ENCODE peak calls at places on chromosomes 3 and 15, in five cellular contexts. L is HCT116, B is H1, W is Panc1, E is GM12878. I is an unnamed sample.

GRCh38 chr3:188489639-188490405 is 335.9 kb downstream of the LPP start:
- DNase-seq in W (no peak), E (no peak), B (no peak), L (no peak), I (no peak)

GRCh38 chr15:35444557-35445204 is 101.3 kb downstream of the DPH6 start:
- DNase-seq in B (no peak), L (peak; percentile 39), E (peak; percentile 11), W (peak; percentile 32), I (peak; percentile 56)

GRCh38 chr3:170584585-170585007 is 1.3 kb downstream of the SLC7A14 start:
- DNase-seq in E (no peak), L (no peak), W (no peak), B (peak; percentile 96), I (peak; percentile 42)

GRCh38 chr3:185716436-185717090 is 108.3 kb downstream of the IGF2BP2 start:
- DNase-seq in W (no peak), L (no peak), E (no peak), B (no peak), I (no peak)

GRCh38 chr3:186902154-186902553 is 28.2 kb upstream of the ST6GAL1 start:
- DNase-seq in E (no peak), B (no peak), L (no peak), W (no peak), I (no peak)

GRCh38 chr15:31108836-31109235 is 7.3 kb upstream of the TRPM1 start:
- DNase-seq in W (no peak), E (no peak), L (no peak), B (no peak), I (no peak)

GRCh38 chr15:31474059-31474868 is 147.6 kb downstream of the KLF13 start:
- DNase-seq in L (no peak), B (no peak), E (no peak), W (no peak), I (no peak)

GRCh38 chr3:27628029-27628750 is 93.9 kb downstream of the EOMES start:
- DNase-seq in W (no peak), B (no peak), E (no peak), L (no peak), I (no peak)

GRCh38 chr3:30511524-30512278 is 94.7 kb upstream of the TGFBR2 start:
- DNase-seq in W (no peak), B (no peak), L (no peak), E (no peak), I (no peak)

GRCh38 chr15:58361291-58361759 is 70.5 kb upstream of the LIPC start:
- DNase-seq in W (no peak), E (no peak), B (no peak), L (no peak), I (no peak)

GRCh38 chr15:78306176-78306774 is 6.9 kb upstream of the SKIC8 start:
- DNase-seq in L (no peak), W (no peak), B (no peak), E (no peak), I (no peak)

GRCh38 chr3:177478170-177478859 is 281.0 kb upstream of the TBL1XR1 start:
- DNase-seq in B (no peak), W (peak; percentile 95), L (peak; percentile 56), E (no peak), I (no peak)

GRCh38 chr3:111864821-111865656 is 6.0 kb downstream of the PHLDB2 start:
- DNase-seq in L (no peak), W (no peak), E (no peak), B (no peak), I (no peak)

GRCh38 chr15:93109370-93110105 is 20.5 kb upstream of the RGMA start:
- DNase-seq in W (no peak), B (peak; percentile 65), L (no peak), E (no peak), I (no peak)

GRCh38 chr3:87792532-87793321 is 266.1 kb downstream of the CGGBP1 start:
- DNase-seq in B (peak; percentile 72), L (no peak), E (no peak), W (no peak), I (peak; percentile 19)
- TF ChIP-seq POLR2AphosphoS5 in B (no peak), L (no peak), E (no peak), W (no peak), I (no peak)

DNA sequence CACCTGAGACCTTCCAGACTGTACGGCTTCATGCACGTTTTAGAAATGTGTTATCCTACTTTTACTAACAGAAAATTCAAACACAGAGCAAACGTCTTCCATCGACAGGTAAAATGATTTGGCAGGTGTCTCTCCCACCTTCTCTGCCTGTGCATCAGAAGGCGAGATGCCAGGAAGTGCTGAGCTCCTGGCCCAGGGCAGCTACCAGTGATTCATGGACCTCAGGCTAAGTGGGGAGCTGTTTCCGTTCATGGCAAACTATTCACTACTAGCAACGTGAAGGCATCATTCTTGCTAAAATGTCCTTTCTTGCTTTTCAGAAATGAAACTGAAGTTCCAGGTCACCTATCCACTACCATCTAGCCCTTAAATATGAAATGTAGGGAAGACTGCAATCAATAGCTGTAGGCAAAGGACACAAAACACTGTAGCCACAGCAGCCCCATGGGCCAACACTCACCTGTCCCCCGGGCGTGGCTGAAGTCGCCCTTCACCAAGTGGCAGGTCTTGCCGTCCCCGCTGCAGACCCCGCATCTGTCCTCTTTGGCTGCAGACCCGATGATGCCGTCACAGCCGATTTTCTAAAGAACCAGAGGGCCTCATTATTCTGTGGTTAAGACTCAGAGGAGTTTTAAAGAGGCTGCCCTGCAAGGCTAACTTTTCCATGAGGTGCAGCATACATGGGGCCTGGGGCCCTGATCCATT is 245.7 kb downstream of the ADAMTS17 start:
- DNase-seq in L (no peak), W (no peak), E (no peak), B (no peak), I (no peak)
- TF ChIP-seq SIN3A in L (no peak), W (no peak), E (no peak), B (no peak), I (no peak)

DNA sequence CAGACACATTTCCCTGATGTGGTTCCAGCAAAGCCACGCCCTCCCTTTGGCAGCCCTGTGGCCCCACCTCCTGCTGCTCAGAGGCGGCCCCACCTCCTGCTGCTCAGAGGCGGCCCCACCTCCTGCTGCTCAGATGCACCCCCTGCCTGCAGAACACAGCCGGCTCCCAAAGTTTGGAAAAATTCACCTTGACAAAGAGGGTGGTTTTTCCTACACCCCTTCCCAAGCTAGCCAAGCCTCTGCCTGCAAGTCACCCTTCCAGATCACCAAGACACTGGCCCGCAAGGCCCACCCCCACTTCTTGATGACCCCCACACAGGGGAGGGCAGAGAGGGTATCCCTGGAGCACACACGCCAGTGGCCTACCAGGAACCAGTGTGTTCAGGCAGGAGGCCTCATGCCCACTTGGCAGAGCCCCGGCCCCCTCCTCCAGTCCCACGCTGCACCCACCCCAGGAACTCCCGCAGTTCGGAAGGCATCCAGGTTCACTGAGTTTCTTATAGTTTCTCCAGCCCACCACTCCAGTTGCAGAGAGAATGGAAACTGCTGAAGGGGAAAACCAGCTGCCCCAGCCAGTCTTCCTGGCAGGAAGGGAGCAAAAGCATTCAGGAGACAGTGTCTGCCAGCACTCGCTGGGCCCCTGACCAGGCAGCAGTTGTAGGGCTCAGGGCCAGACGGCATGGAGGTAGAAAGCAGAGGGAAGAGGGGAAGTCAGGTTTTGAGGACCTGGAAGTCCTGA is 2.3 kb upstream of the HAPLN3 start:
- DNase-seq in B (peak; percentile 63), L (no peak), W (no peak), E (no peak), I (peak; percentile 88)
- TF ChIP-seq POLR2AphosphoS5 in B (peak; percentile 56), L (no peak), W (peak; percentile 37), E (no peak), I (no peak)

GRCh38 chr3:110495201-110495927 is 576.3 kb upstream of the NECTIN3 start:
- DNase-seq in W (no peak), B (no peak), E (no peak), L (no peak), I (no peak)
- TF ChIP-seq SIN3A in W (no peak), B (no peak), E (no peak), L (no peak), I (no peak)

GRCh38 chr15:62491642-62492041 is 326.6 kb upstream of the C2CD4B start:
- DNase-seq in L (no peak), B (no peak), E (no peak), W (no peak), I (no peak)

GRCh38 chr15:62494144-62494543 is 329.1 kb upstream of the C2CD4B start:
- DNase-seq in B (no peak), L (no peak), W (no peak), E (no peak), I (peak; percentile 31)

GRCh38 chr15:62497356-62497755 is 332.3 kb upstream of the C2CD4B start:
- DNase-seq in E (no peak), W (no peak), L (no peak), B (no peak), I (no peak)

GRCh38 chr15:62495670-62496328 is 330.7 kb upstream of the C2CD4B start:
- DNase-seq in W (no peak), B (no peak), L (no peak), E (no peak), I (peak; percentile 49)

DNA sequence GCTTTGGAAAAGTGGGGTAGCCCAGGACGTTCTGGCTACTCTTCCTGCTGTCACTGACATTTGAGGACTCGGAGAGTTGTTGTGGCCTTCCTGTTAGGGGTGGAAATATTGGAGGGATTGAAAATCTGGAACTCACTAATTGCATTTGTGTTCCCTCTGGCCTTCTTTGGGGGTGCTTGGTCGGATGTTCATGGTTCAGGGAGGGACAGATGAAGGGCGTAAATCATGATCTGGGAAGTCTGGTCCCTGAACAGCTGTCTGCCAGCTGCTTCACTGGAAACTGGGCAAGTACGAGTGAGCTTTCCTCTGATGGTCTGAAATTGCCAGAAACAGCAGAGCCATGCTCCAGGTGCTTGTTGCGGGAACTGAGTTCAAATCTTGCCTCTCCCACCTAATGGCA is 327.8 kb upstream of the C2CD4B start:
- DNase-seq in E (no peak), L (no peak), B (no peak), W (no peak), I (peak; percentile 44)
- TF ChIP-seq POLR2AphosphoS5 in E (no peak), L (no peak), B (no peak), W (no peak), I (no peak)

GRCh38 chr3:64084640-64085039 is 61.3 kb upstream of the PSMD6 start:
- DNase-seq in W (no peak), L (peak; percentile 26), B (no peak), E (no peak), I (no peak)
- TF ChIP-seq SIN3A in W (no peak), L (no peak), B (no peak), E (no peak), I (no peak)

DNA sequence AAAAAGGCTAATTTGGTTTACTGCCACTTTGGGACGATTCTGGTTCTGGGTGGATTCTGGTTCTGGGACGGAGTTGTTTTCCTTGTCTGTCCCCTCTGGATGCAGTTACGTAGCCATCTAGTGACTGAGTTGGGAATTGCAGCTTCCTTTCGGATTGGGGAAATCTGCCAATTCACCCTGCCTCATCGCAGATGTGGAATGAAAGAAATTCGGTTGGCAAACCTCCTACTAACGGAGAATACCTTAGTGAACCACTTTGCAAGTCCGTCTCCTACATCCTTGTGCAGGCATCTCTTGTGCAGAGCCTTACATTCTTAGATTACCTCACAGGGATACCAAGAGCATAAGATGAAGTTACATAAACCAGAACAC is 31.5 kb upstream of the AP4E1 start:
- DNase-seq in B (peak; percentile 93), W (peak; percentile 93), L (peak; percentile 68), E (no peak), I (peak; percentile 76)
- TF ChIP-seq POLR2AphosphoS5 in B (no peak), W (no peak), L (no peak), E (no peak), I (peak; percentile 18)

I was measured in SK-N-SH.